ENCODE peak calls at places on chromosomes 3 and 15, in seven cellular contexts. F is adipocyte; I is CD4-positive, CD25-positive, alpha-beta regulatory T cell; L is cardiac muscle cell; D is effector memory CD4-positive, alpha-beta T cell; V is SJSA1; M is CD8-positive, alpha-beta T cell. R is an unnamed sample.

GRCh38 chr15:70153948-70154439 is 56.3 kb upstream of the TLE3 start:
- DNase-seq in F (no peak), I (no peak), L (no peak), D (no peak), V (no peak), M (no peak), R (no peak)

GRCh38 chr15:81256916-81257315 is 60.2 kb downstream of the IL16 start:
- DNase-seq in F (peak; percentile 82), I (peak; percentile 42), L (peak; percentile 74), D (no peak), V (peak; percentile 24), M (no peak), R (no peak)

GRCh38 chr15:58704155-58704825 is 45.2 kb downstream of the ADAM10 start:
- DNase-seq in F (peak; percentile 74), I (no peak), L (peak; percentile 39), D (no peak), V (no peak), M (no peak), R (no peak)

GRCh38 chr3:54188176-54188791 is 65.9 kb downstream of the CACNA2D3 start:
- DNase-seq in F (peak; percentile 59), I (peak; percentile 29), L (peak; percentile 84), D (no peak), V (peak; percentile 1), M (no peak), R (peak; percentile 33)

GRCh38 chr3:186239321-186239720 is 122.7 kb downstream of the DGKG start:
- DNase-seq in F (no peak), I (no peak), L (no peak), D (no peak), V (no peak), M (no peak), R (no peak)

GRCh38 chr3:11826628-11827265 is 19.9 kb downstream of the TAMM41 start:
- DNase-seq in F (peak; percentile 32), I (peak; percentile 14), L (no peak), D (no peak), V (no peak), M (no peak), R (no peak)

GRCh38 chr3:123081718-123082369 is 15.0 kb downstream of the PDIA5 start:
- DNase-seq in F (no peak), I (no peak), L (peak; percentile 59), D (no peak), V (no peak), M (no peak), R (peak; percentile 57)

GRCh38 chr15:56058986-56059385 is 65.6 kb upstream of the NEDD4 start:
- DNase-seq in F (no peak), I (no peak), L (peak; percentile 38), D (no peak), V (no peak), M (no peak), R (no peak)

GRCh38 chr3:8338424-8338823 is 163.2 kb upstream of the LMCD1 start:
- DNase-seq in F (no peak), I (no peak), L (no peak), D (no peak), V (no peak), M (no peak), R (no peak)

GRCh38 chr3:126703512-126704493 is at the start of gene CHCHD6:
- DNase-seq in F (peak; percentile 97), I (peak; percentile 96), L (peak; percentile 97), D (peak; percentile 92), V (peak; percentile 95), M (peak; percentile 96), R (peak; percentile 99)

GRCh38 chr15:85624241-85624855 is 170.4 kb downstream of the KLHL25 start:
- DNase-seq in F (peak; percentile 43), I (peak; percentile 41), L (peak; percentile 62), D (no peak), V (peak; percentile 8), M (no peak), R (no peak)

GRCh38 chr3:194587438-194587931 is 45.7 kb downstream of the TMEM44 start:
- DNase-seq in F (no peak), I (no peak), L (peak; percentile 93), D (no peak), V (no peak), M (no peak), R (no peak)

GRCh38 chr15:87368511-87368910 is 888.0 kb downstream of the NTRK3 start:
- DNase-seq in F (no peak), I (no peak), L (peak; percentile 11), D (no peak), V (no peak), M (no peak), R (peak; percentile 63)

GRCh38 chr15:38688096-38688495 is 123.5 kb upstream of the RASGRP1 start:
- DNase-seq in F (no peak), I (peak; percentile 56), L (no peak), D (no peak), V (no peak), M (no peak), R (no peak)

GRCh38 chr3:141370065-141370533 is 1.8 kb downstream of the ZBTB38 start:
- DNase-seq in F (peak; percentile 70), I (peak; percentile 94), L (peak; percentile 96), D (peak; percentile 36), V (peak; percentile 58), M (peak; percentile 32), R (peak; percentile 47)

GRCh38 chr3:194051554-194052175 is 84.3 kb upstream of the HES1 start:
- DNase-seq in F (no peak), I (peak; percentile 31), L (no peak), D (no peak), V (no peak), M (no peak), R (no peak)

GRCh38 chr3:46276497-46277099 is 34.3 kb downstream of the CCR3 start:
- DNase-seq in F (no peak), I (peak; percentile 87), L (peak; percentile 3), D (peak; percentile 62), V (peak; percentile 12), M (peak; percentile 67), R (peak; percentile 4)

GRCh38 chr3:114319453-114319852 is 25.6 kb downstream of the TIGIT start:
- DNase-seq in F (peak; percentile 35), I (no peak), L (peak; percentile 43), D (no peak), V (peak; percentile 7), M (no peak), R (peak; percentile 24)

GRCh38 chr3:184687363-184688049 is 24.4 kb downstream of the MAGEF1 start:
- DNase-seq in F (no peak), I (no peak), L (no peak), D (no peak), V (no peak), M (no peak), R (no peak)

GRCh38 chr3:130463221-130463620 is 53.8 kb upstream of the COL6A6 start:
- DNase-seq in F (no peak), I (no peak), L (no peak), D (no peak), V (no peak), M (no peak), R (no peak)

GRCh38 chr3:12708584-12709192 is 44.8 kb upstream of the RAF1 start:
- DNase-seq in F (peak; percentile 85), I (no peak), L (peak; percentile 83), D (no peak), V (no peak), M (no peak), R (peak; percentile 89)

GRCh38 chr15:62426387-62426956 is 261.4 kb upstream of the C2CD4B start:
- DNase-seq in F (peak; percentile 34), I (no peak), L (peak; percentile 30), D (no peak), V (peak; percentile 37), M (no peak), R (no peak)

GRCh38 chr15:48624700-48625099 is 20.8 kb downstream of the FBN1 start:
- DNase-seq in F (no peak), I (no peak), L (no peak), D (no peak), V (no peak), M (no peak), R (no peak)

DNA sequence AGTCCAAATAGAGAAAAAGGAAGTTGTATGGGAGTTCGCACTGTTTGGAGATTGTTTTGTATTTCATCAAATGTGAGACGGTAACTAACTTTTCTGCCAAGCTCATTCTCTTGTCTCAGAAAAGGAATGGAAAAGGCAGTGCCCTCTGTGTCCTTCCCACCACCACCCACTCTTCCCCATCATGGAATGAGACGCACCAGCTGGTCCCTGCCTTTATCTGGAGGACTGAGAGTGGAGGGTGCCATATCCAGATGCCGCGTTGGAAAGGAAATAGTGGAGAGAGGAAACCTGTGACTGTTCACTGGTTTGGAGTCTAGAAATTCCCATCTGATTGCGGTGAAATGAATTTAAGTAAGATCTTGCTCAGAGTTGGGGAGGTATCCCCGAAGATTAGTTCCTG is 3.7 kb upstream of the CCK start:
- DNase-seq in F (no peak), I (no peak), L (no peak), D (no peak), V (no peak), M (no peak), R (no peak)
- H3K27me3 ChIP-seq in F (peaks cover 64% of the 10 kb centered on the region), I (peaks cover 3% of the 10 kb centered on the region), L (peaks cover 16% of the 10 kb centered on the region), D (peaks cover 8% of the 10 kb centered on the region), V (peaks cover 20% of the 10 kb centered on the region), M (peaks cover 5% of the 10 kb centered on the region), R (peaks cover 6% of the 10 kb centered on the region)

GRCh38 chr3:147407495-147408179 is 1.3 kb upstream of the ZIC4 start:
- DNase-seq in F (no peak), I (no peak), L (no peak), D (no peak), V (no peak), M (no peak), R (peak; percentile 50)
- H3K9me3 ChIP-seq in F (peaks cover 25% of the 10 kb centered on the region), I (peaks cover 7% of the 10 kb centered on the region), L (no peaks in the 10 kb centered on the region), D (no peaks in the 10 kb centered on the region), V (no peaks in the 10 kb centered on the region), M (no peaks in the 10 kb centered on the region), R (no peaks in the 10 kb centered on the region)

GRCh38 chr3:118536764-118537163 is 497.9 kb downstream of the IGSF11 start:
- DNase-seq in F (no peak), I (no peak), L (no peak), D (no peak), V (no peak), M (no peak), R (no peak)

GRCh38 chr3:118538187-118538586 is 496.5 kb downstream of the IGSF11 start:
- DNase-seq in F (no peak), I (no peak), L (no peak), D (no peak), V (no peak), M (no peak), R (no peak)

GRCh38 chr3:118534519-118534918 is 500.1 kb downstream of the IGSF11 start:
- DNase-seq in F (no peak), I (no peak), L (no peak), D (no peak), V (no peak), M (no peak), R (no peak)

GRCh38 chr3:118540826-118541225 is 493.8 kb downstream of the IGSF11 start:
- DNase-seq in F (no peak), I (no peak), L (no peak), D (no peak), V (no peak), M (no peak), R (no peak)

DNA sequence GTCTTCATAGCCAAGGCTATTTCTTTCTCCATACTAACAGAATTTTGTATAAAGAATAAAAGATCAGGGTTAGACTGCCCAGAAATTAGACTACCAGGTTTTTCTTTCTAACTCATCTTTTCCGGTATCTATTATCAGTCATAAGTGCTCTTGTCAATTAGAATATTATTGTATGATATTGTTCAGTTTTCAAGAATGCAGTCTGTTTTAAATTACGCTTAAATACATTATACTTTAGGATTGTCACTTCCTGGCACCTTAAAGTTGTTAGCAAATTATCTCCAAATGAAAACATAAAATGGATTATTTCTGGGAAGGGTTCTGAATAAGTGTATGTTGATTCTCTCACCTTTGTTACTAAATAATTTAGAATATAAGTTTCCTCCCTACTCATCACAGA is 497.2 kb downstream of the IGSF11 start:
- DNase-seq in F (no peak), I (no peak), L (no peak), D (no peak), V (no peak), M (no peak), R (no peak)
- H3K36me3 ChIP-seq in F (no peaks in the 10 kb centered on the region), I (no peaks in the 10 kb centered on the region), L (no peaks in the 10 kb centered on the region), D (no peaks in the 10 kb centered on the region), V (no peaks in the 10 kb centered on the region), M (no peaks in the 10 kb centered on the region), R (no peaks in the 10 kb centered on the region)

GRCh38 chr15:40286794-40287193 is 3.9 kb upstream of the ANKRD63 start:
- DNase-seq in F (no peak), I (no peak), L (no peak), D (no peak), V (no peak), M (no peak), R (no peak)
- H3K27me3 ChIP-seq in F (peaks cover 25% of the 10 kb centered on the region), I (no peaks in the 10 kb centered on the region), L (peaks cover 31% of the 10 kb centered on the region), D (peaks cover 9% of the 10 kb centered on the region), V (no peaks in the 10 kb centered on the region), M (no peaks in the 10 kb centered on the region), R (peaks cover 3% of the 10 kb centered on the region)